ENCODE peak calls at places on chromosomes 3 and 15, in eight cellular contexts. One of them, this sample, is unnamed.

GRCh38 chr15:61702224-61703120 is 357.8 kb downstream of the VPS13C start:
- DNase-seq in neuronal stem cell: no peak
- DNase-seq in GM20000: no peak
- DNase-seq in GM23338: peak
- DNase-seq in tibial artery: no peak
- DNase-seq in T-helper 9 cell: no peak
- DNase-seq in upper lobe of right lung: no peak
- DNase-seq in NCI-H187: no peak
- DNase-seq in this sample: peak

GRCh38 chr3:55935241-55935640 is 448.1 kb upstream of the WNT5A start:
- DNase-seq in neuronal stem cell: no peak
- DNase-seq in GM20000: no peak
- DNase-seq in GM23338: no peak
- DNase-seq in tibial artery: no peak
- DNase-seq in T-helper 9 cell: no peak
- DNase-seq in upper lobe of right lung: no peak
- DNase-seq in NCI-H187: peak
- DNase-seq in this sample: no peak

GRCh38 chr3:33115024-33115768 is 1.4 kb downstream of the CRTAP start:
- DNase-seq in neuronal stem cell: peak
- DNase-seq in GM20000: no peak
- DNase-seq in GM23338: peak
- DNase-seq in tibial artery: peak
- DNase-seq in T-helper 9 cell: no peak
- DNase-seq in upper lobe of right lung: peak
- DNase-seq in NCI-H187: no peak
- DNase-seq in this sample: peak

GRCh38 chr3:52244061-52244628 is 1.4 kb upstream of the PPM1M start:
- DNase-seq in neuronal stem cell: no peak
- DNase-seq in GM20000: peak
- DNase-seq in GM23338: no peak
- DNase-seq in tibial artery: peak
- DNase-seq in T-helper 9 cell: no peak
- DNase-seq in upper lobe of right lung: peak
- DNase-seq in NCI-H187: no peak
- DNase-seq in this sample: peak

GRCh38 chr3:129087138-129087702 is 26.6 kb downstream of the GP9 start:
- DNase-seq in neuronal stem cell: no peak
- DNase-seq in GM20000: no peak
- DNase-seq in GM23338: no peak
- DNase-seq in tibial artery: peak
- DNase-seq in T-helper 9 cell: no peak
- DNase-seq in upper lobe of right lung: no peak
- DNase-seq in NCI-H187: no peak
- DNase-seq in this sample: no peak

GRCh38 chr15:64461577-64462162 is 1.3 kb downstream of the ZNF609 start:
- DNase-seq in neuronal stem cell: peak
- DNase-seq in GM20000: peak
- DNase-seq in GM23338: peak
- DNase-seq in tibial artery: no peak
- DNase-seq in T-helper 9 cell: no peak
- DNase-seq in upper lobe of right lung: no peak
- DNase-seq in NCI-H187: peak
- DNase-seq in this sample: peak

GRCh38 chr3:181326637-181327223 is 337.2 kb upstream of the DNAJC19 start:
- DNase-seq in neuronal stem cell: peak
- DNase-seq in GM20000: peak
- DNase-seq in GM23338: peak
- DNase-seq in tibial artery: no peak
- DNase-seq in T-helper 9 cell: no peak
- DNase-seq in upper lobe of right lung: no peak
- DNase-seq in NCI-H187: no peak
- DNase-seq in this sample: peak

GRCh38 chr3:49745986-49746385 is 22.2 kb upstream of the GMPPB start:
- DNase-seq in neuronal stem cell: no peak
- DNase-seq in GM20000: no peak
- DNase-seq in GM23338: no peak
- DNase-seq in tibial artery: no peak
- DNase-seq in T-helper 9 cell: no peak
- DNase-seq in upper lobe of right lung: no peak
- DNase-seq in NCI-H187: no peak
- DNase-seq in this sample: no peak

GRCh38 chr3:120773932-120774331 is 31.4 kb downstream of the GTF2E1 start:
- DNase-seq in neuronal stem cell: no peak
- DNase-seq in GM20000: no peak
- DNase-seq in GM23338: no peak
- DNase-seq in tibial artery: no peak
- DNase-seq in T-helper 9 cell: no peak
- DNase-seq in upper lobe of right lung: no peak
- DNase-seq in NCI-H187: no peak
- DNase-seq in this sample: no peak

GRCh38 chr3:127851899-127852298 is 29.6 kb upstream of the MGLL start:
- DNase-seq in neuronal stem cell: no peak
- DNase-seq in GM20000: no peak
- DNase-seq in GM23338: peak
- DNase-seq in tibial artery: no peak
- DNase-seq in T-helper 9 cell: no peak
- DNase-seq in upper lobe of right lung: no peak
- DNase-seq in NCI-H187: no peak
- DNase-seq in this sample: no peak

GRCh38 chr15:90838066-90838465 is 30.3 kb upstream of the FURIN start:
- DNase-seq in neuronal stem cell: no peak
- DNase-seq in GM20000: no peak
- DNase-seq in GM23338: no peak
- DNase-seq in tibial artery: no peak
- DNase-seq in T-helper 9 cell: peak
- DNase-seq in upper lobe of right lung: no peak
- DNase-seq in NCI-H187: no peak
- DNase-seq in this sample: peak

GRCh38 chr3:44342191-44342790 is 3.7 kb downstream of the TCAIM start:
- DNase-seq in neuronal stem cell: no peak
- DNase-seq in GM20000: no peak
- DNase-seq in GM23338: no peak
- DNase-seq in tibial artery: no peak
- DNase-seq in T-helper 9 cell: no peak
- DNase-seq in upper lobe of right lung: no peak
- DNase-seq in NCI-H187: no peak
- DNase-seq in this sample: no peak

GRCh38 chr3:155064920-155065319 is 15.2 kb upstream of the MME start:
- DNase-seq in neuronal stem cell: no peak
- DNase-seq in GM20000: no peak
- DNase-seq in GM23338: no peak
- DNase-seq in tibial artery: no peak
- DNase-seq in T-helper 9 cell: no peak
- DNase-seq in upper lobe of right lung: no peak
- DNase-seq in NCI-H187: no peak
- DNase-seq in this sample: no peak

GRCh38 chr15:75732809-75733451 is 20.3 kb upstream of the CSPG4 start:
- DNase-seq in neuronal stem cell: peak
- DNase-seq in GM20000: peak
- DNase-seq in GM23338: peak
- DNase-seq in tibial artery: peak
- DNase-seq in T-helper 9 cell: peak
- DNase-seq in upper lobe of right lung: peak
- DNase-seq in NCI-H187: no peak
- DNase-seq in this sample: peak

GRCh38 chr15:64772488-64772887 is 2.9 kb downstream of the RBPMS2 start:
- DNase-seq in neuronal stem cell: no peak
- DNase-seq in GM20000: no peak
- DNase-seq in GM23338: peak
- DNase-seq in tibial artery: no peak
- DNase-seq in T-helper 9 cell: no peak
- DNase-seq in upper lobe of right lung: no peak
- DNase-seq in NCI-H187: no peak
- DNase-seq in this sample: no peak

GRCh38 chr3:98657429-98657828 is 64.0 kb upstream of the CPOX start:
- DNase-seq in neuronal stem cell: peak
- DNase-seq in GM20000: peak
- DNase-seq in GM23338: peak
- DNase-seq in tibial artery: no peak
- DNase-seq in T-helper 9 cell: peak
- DNase-seq in upper lobe of right lung: peak
- DNase-seq in NCI-H187: no peak
- DNase-seq in this sample: no peak

GRCh38 chr3:197454014-197454413 is 101.8 kb downstream of the BDH1 start:
- DNase-seq in neuronal stem cell: no peak
- DNase-seq in GM20000: peak
- DNase-seq in GM23338: no peak
- DNase-seq in tibial artery: no peak
- DNase-seq in T-helper 9 cell: no peak
- DNase-seq in upper lobe of right lung: peak
- DNase-seq in NCI-H187: no peak
- DNase-seq in this sample: peak

GRCh38 chr3:42718338-42718737 is 15.7 kb upstream of the HHATL start:
- DNase-seq in neuronal stem cell: no peak
- DNase-seq in GM20000: no peak
- DNase-seq in GM23338: no peak
- DNase-seq in tibial artery: no peak
- DNase-seq in T-helper 9 cell: no peak
- DNase-seq in upper lobe of right lung: no peak
- DNase-seq in NCI-H187: no peak
- DNase-seq in this sample: no peak

GRCh38 chr3:99579246-99579645 is 59.1 kb upstream of the COL8A1 start:
- DNase-seq in neuronal stem cell: no peak
- DNase-seq in GM20000: no peak
- DNase-seq in GM23338: no peak
- DNase-seq in tibial artery: no peak
- DNase-seq in T-helper 9 cell: no peak
- DNase-seq in upper lobe of right lung: no peak
- DNase-seq in NCI-H187: no peak
- DNase-seq in this sample: no peak

GRCh38 chr15:45618813-45619212 is 16.0 kb upstream of the SQOR start:
- DNase-seq in neuronal stem cell: no peak
- DNase-seq in GM20000: no peak
- DNase-seq in GM23338: no peak
- DNase-seq in tibial artery: no peak
- DNase-seq in T-helper 9 cell: no peak
- DNase-seq in upper lobe of right lung: no peak
- DNase-seq in NCI-H187: no peak
- DNase-seq in this sample: peak

GRCh38 chr3:6739288-6739687 is 121.6 kb upstream of the GRM7 start:
- DNase-seq in neuronal stem cell: no peak
- DNase-seq in GM20000: no peak
- DNase-seq in GM23338: no peak
- DNase-seq in tibial artery: no peak
- DNase-seq in T-helper 9 cell: no peak
- DNase-seq in upper lobe of right lung: no peak
- DNase-seq in NCI-H187: no peak
- DNase-seq in this sample: no peak

GRCh38 chr15:88341653-88342052 is 85.1 kb upstream of the NTRK3 start:
- DNase-seq in neuronal stem cell: no peak
- DNase-seq in GM20000: no peak
- DNase-seq in GM23338: no peak
- DNase-seq in tibial artery: no peak
- DNase-seq in T-helper 9 cell: no peak
- DNase-seq in upper lobe of right lung: no peak
- DNase-seq in NCI-H187: no peak
- DNase-seq in this sample: no peak

GRCh38 chr3:112303811-112304325 is 9.9 kb upstream of the SLC9C1 start:
- DNase-seq in neuronal stem cell: no peak
- DNase-seq in GM20000: no peak
- DNase-seq in GM23338: peak
- DNase-seq in tibial artery: no peak
- DNase-seq in T-helper 9 cell: no peak
- DNase-seq in upper lobe of right lung: no peak
- DNase-seq in NCI-H187: no peak
- DNase-seq in this sample: peak

GRCh38 chr3:104933981-104934380 is 432.7 kb upstream of the ALCAM start:
- DNase-seq in neuronal stem cell: no peak
- DNase-seq in GM20000: no peak
- DNase-seq in GM23338: no peak
- DNase-seq in tibial artery: no peak
- DNase-seq in T-helper 9 cell: no peak
- DNase-seq in upper lobe of right lung: no peak
- DNase-seq in NCI-H187: no peak
- DNase-seq in this sample: no peak

GRCh38 chr3:54570008-54570407 is 357.9 kb downstream of the LRTM1 start:
- DNase-seq in neuronal stem cell: no peak
- DNase-seq in GM20000: no peak
- DNase-seq in GM23338: no peak
- DNase-seq in tibial artery: no peak
- DNase-seq in T-helper 9 cell: no peak
- DNase-seq in upper lobe of right lung: no peak
- DNase-seq in NCI-H187: no peak
- DNase-seq in this sample: no peak

GRCh38 chr15:81097893-81098280 is 36.2 kb upstream of the CFAP161 start:
- DNase-seq in neuronal stem cell: no peak
- DNase-seq in GM20000: no peak
- DNase-seq in GM23338: no peak
- DNase-seq in tibial artery: no peak
- DNase-seq in T-helper 9 cell: no peak
- DNase-seq in upper lobe of right lung: no peak
- DNase-seq in NCI-H187: no peak
- DNase-seq in this sample: no peak

This sample was measured in Karpas-422.